ENCODE peak calls at places on chromosome 11, in five cellular contexts. A is hepatocyte, E is PC-3, R is GM23248, X is mammary epithelial cell. I is an unnamed sample.
A peak's percentile ranks its signal among the peaks of the same experiment; 100 is the strongest.

GRCh38 chr11:126662055-126662790 is 306.7 kb downstream of the ST3GAL4 start:
- DNase-seq in R (no peak), A (no peak), E (no peak), X (no peak), I (no peak)

GRCh38 chr11:697811-698311 is 2.2 kb downstream of the TMEM80 start:
- DNase-seq in X (peak; percentile 71), A (no peak), E (peak; percentile 48), R (peak; percentile 62), I (peak; percentile 62)

GRCh38 chr11:80083561-80083960 is 642.7 kb upstream of the TENM4 start:
- DNase-seq in X (peak; percentile 89), A (peak; percentile 20), R (no peak), E (peak; percentile 41), I (no peak)

GRCh38 chr11:117179048-117179999 is 781 bp downstream of the SIDT2 start:
- DNase-seq in R (peak; percentile 73), A (peak; percentile 54), X (peak; percentile 17), E (peak; percentile 25), I (peak; percentile 30)

GRCh38 chr11:28343304-28344233 is 235.4 kb downstream of the METTL15 start:
- DNase-seq in E (peak; percentile 77), A (peak; percentile 15), X (peak; percentile 66), R (peak; percentile 81), I (peak; percentile 88)

GRCh38 chr11:1171223-1171984 is 13.7 kb downstream of the MUC5AC start:
- DNase-seq in X (no peak), R (no peak), A (no peak), E (no peak), I (no peak)

GRCh38 chr11:37449146-37449545 is 851.1 kb upstream of the RAG2 start:
- DNase-seq in X (peak; percentile 66), E (peak; percentile 81), A (peak; percentile 72), R (peak; percentile 31), I (peak; percentile 41)

GRCh38 chr11:115759622-115760527 is 255.7 kb upstream of the CADM1 start:
- DNase-seq in A (peak; percentile 49), E (no peak), R (peak; percentile 30), X (no peak), I (peak; percentile 10)

GRCh38 chr11:65417702-65418430 is 4.7 kb upstream of the NEAT1 start:
- DNase-seq in E (peak; percentile 9), X (peak; percentile 13), R (peak; percentile 69), A (peak; percentile 74), I (no peak)

GRCh38 chr11:38680166-38680565 is 2082.1 kb upstream of the RAG2 start:
- DNase-seq in X (no peak), R (no peak), A (no peak), E (peak; percentile 36), I (no peak)

GRCh38 chr11:62431171-62431895 is 12.5 kb downstream of the SCGB1A1 start:
- DNase-seq in R (peak; percentile 82), A (no peak), E (peak; percentile 60), X (no peak), I (peak; percentile 91)

GRCh38 chr11:17650601-17650911 is 68.8 kb upstream of the MYOD1 start:
- DNase-seq in E (no peak), X (no peak), R (no peak), A (no peak), I (no peak)

GRCh38 chr11:115504279-115505158 is at the start of gene CADM1:
- DNase-seq in R (peak; percentile 85), E (peak; percentile 74), X (peak; percentile 90), A (peak; percentile 98), I (peak; percentile 90)

GRCh38 chr11:55707029-55707428 is 45.0 kb downstream of the OR4C6 start:
- DNase-seq in X (peak; percentile 15), E (peak; percentile 76), R (peak; percentile 51), A (peak; percentile 9), I (no peak)

GRCh38 chr11:22521226-22521625 is 104.4 kb downstream of the FANCF start:
- DNase-seq in A (peak; percentile 69), E (peak; percentile 57), X (peak; percentile 85), R (peak; percentile 83), I (peak; percentile 88)

GRCh38 chr11:47271961-47272661 is 2.2 kb downstream of the MADD start:
- DNase-seq in E (no peak), A (no peak), X (no peak), R (no peak), I (no peak)

GRCh38 chr11:59680287-59681154 is 11.7 kb upstream of the PATL1 start:
- DNase-seq in X (peak; percentile 64), A (peak; percentile 88), E (peak; percentile 87), R (peak; percentile 85), I (peak; percentile 49)

GRCh38 chr11:91104237-91104636 is 881.4 kb upstream of the CHORDC1 start:
- DNase-seq in X (peak; percentile 58), E (peak; percentile 89), A (peak; percentile 9), R (peak; percentile 14), I (peak; percentile 72)

GRCh38 chr11:10365045-10365444 is 60.2 kb downstream of the ADM start:
- DNase-seq in X (no peak), A (no peak), R (no peak), E (no peak), I (no peak)

GRCh38 chr11:131951146-131951545 is 580.7 kb downstream of the NTM start:
- DNase-seq in E (no peak), A (no peak), R (no peak), X (no peak), I (no peak)

GRCh38 chr11:131955901-131956300 is 585.5 kb downstream of the NTM start:
- DNase-seq in A (no peak), R (no peak), X (no peak), E (no peak), I (no peak)

GRCh38 chr11:131957891-131958290 is 587.5 kb downstream of the NTM start:
- DNase-seq in R (no peak), X (no peak), E (peak; percentile 15), A (no peak), I (no peak)

GRCh38 chr11:131954146-131954545 is 583.7 kb downstream of the NTM start:
- DNase-seq in R (no peak), A (no peak), X (no peak), E (no peak), I (no peak)
- H3K4me1 ChIP-seq in R (no peaks in the 10 kb centered on the region), A (peaks cover 4% of the 10 kb centered on the region), X (peaks cover 8% of the 10 kb centered on the region), E (no peaks in the 10 kb centered on the region), I (peaks cover 10% of the 10 kb centered on the region)

DNA sequence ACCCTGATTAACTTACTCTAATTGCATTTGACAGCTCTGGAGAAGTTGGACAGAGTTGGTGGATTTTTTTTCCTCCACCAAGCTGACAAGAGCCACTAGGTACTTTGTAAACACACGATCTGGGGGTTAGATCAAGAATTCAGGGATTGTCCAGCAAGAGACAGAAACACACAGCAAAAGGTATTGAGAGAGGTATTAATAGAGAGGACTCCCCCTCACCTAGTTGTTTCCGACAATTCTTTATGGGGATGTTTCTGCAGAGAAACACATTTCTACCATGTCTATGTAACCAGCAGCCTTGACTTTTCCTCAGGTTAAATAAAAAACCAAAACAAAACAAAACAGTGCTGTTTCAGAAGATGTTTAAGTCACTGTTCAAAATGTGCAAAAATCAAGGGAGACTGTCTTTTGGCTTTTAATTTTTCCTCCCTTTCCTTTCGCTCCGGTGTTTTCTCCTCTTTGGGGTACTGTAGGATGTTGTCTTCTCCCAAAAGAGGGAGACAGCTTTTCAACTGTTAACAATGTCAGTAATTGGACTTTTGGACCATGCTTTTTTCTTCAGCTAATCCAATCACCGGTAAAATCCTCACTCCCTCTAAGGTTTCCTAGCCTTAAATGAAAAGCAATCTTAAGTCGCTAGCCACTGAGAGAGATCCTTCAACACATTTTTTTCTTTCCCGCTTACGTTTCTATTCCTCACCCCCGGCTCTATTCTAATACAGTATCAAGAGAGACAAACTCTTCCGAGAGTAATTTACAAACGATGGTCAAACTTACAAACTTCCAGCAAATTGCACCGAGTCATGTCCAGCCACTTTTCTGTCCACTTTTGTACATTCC is 644 bp downstream of the MAML2 start:
- DNase-seq in E (peak; percentile 43), A (no peak), R (peak; percentile 62), X (no peak), I (peak; percentile 48)
- TF ChIP-seq EZH2 in E (no peak), A (no peak), R (no peak), X (no peak), I (no peak)

DNA sequence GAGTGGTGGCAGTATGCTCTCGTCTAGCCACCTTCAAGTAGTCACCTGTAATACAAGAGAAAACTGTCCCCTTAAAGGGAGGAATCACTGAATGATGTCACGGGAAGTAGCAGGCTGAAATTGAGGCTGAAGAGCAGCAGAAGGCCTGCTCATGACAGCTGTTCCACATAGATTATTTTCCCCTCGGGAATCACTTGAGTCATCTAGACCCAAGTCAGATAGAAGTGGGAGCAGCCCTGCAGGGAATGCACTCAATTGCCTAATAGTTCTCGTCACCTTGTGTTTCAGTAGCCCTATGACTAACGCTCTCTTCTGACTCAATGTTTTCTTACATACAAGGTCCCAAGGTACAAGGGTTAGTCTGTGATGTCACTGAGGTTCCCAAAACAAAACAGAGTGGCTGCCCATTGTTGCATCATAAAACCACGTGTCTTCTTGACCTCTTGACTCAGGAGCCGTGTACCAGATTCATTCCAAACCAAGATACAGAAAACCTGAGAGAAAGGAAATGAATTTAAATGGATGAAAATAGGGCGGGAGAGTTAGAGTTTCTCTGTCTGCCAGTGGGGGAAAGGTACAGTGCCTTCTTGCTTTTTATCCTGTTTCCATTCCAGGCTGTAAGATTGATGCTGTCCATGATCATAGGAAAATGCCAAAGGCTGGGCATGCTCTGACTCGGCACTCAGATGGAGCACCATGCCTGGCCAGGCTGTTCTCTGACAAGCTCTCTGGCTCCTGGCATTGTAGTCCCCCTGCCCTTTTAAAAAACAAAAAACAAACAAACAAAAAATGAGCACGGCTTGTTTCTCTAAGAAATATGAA is 21.6 kb upstream of the C11orf96 start:
- DNase-seq in A (peak; percentile 89), R (peak; percentile 100), X (peak; percentile 100), E (peak; percentile 95), I (peak; percentile 100)
- H3K4me1 ChIP-seq in A (peaks cover 15% of the 10 kb centered on the region), R (peaks cover 28% of the 10 kb centered on the region), X (peaks cover 21% of the 10 kb centered on the region), E (peaks cover 27% of the 10 kb centered on the region), I (peaks cover 38% of the 10 kb centered on the region)

GRCh38 chr11:76152086-76152658 is 54.1 kb downstream of the WNT11 start:
- DNase-seq in E (peak; percentile 94), A (peak; percentile 88), R (peak; percentile 50), X (peak; percentile 66), I (peak; percentile 52)
- TF ChIP-seq EZH2 in E (no peak), A (no peak), R (no peak), X (no peak), I (no peak)

I was measured in astrocyte.